ENCODE peak calls at places on chromosomes 2 and 18, in five cellular contexts. O is activated naive CD8-positive, alpha-beta T cell treated with anti-CD3 and anti-CD28 coated beads, Interleukin-2, amount 50 U/mL, for 24 hours; D is NCI-H1436; H is KBM-7; G is endodermal cell. T is an unnamed sample.
A peak's percentile ranks its signal among the peaks of the same experiment; 100 is the strongest.

GRCh38 chr2:98460573-98461560 is 16.2 kb downstream of the INPP4A start:
- DNase-seq in H (no peak), G (peak; percentile 41), D (no peak), O (peak; percentile 82), T (no peak)

GRCh38 chr2:31318360-31319336 is 84.7 kb downstream of the EHD3 start:
- DNase-seq in O (peak; percentile 57), D (no peak), G (no peak), H (peak; percentile 89), T (no peak)

GRCh38 chr2:196169521-196169920 is 1.9 kb downstream of the STK17B start:
- DNase-seq in D (no peak), O (no peak), G (no peak), H (peak; percentile 31), T (no peak)

GRCh38 chr2:185219981-185220380 is 518.6 kb upstream of the FSIP2 start:
- DNase-seq in G (no peak), O (no peak), H (no peak), D (no peak), T (no peak)

GRCh38 chr2:99982744-99983143 is 159.6 kb downstream of the AFF3 start:
- DNase-seq in H (no peak), O (no peak), D (no peak), G (no peak), T (no peak)

GRCh38 chr2:168970860-168971650 is 60.1 kb downstream of the ABCB11 start:
- DNase-seq in G (no peak), O (no peak), D (no peak), H (no peak), T (no peak)

GRCh38 chr18:79522451-79523220 is 126.9 kb downstream of the NFATC1 start:
- DNase-seq in O (peak; percentile 77), D (no peak), H (no peak), G (peak; percentile 45), T (no peak)

GRCh38 chr2:45943231-45944044 is 292.0 kb downstream of the PRKCE start:
- DNase-seq in G (peak; percentile 72), O (no peak), D (no peak), H (no peak), T (no peak)

GRCh38 chr2:226548706-226549105 is 250.9 kb downstream of the IRS1 start:
- DNase-seq in O (no peak), D (no peak), G (no peak), H (no peak), T (no peak)

GRCh38 chr2:111698743-111699554 is 185.0 kb downstream of the ANAPC1 start:
- DNase-seq in O (peak; percentile 63), D (no peak), H (peak; percentile 92), G (peak; percentile 75), T (peak; percentile 38)

GRCh38 chr2:38277245-38278119 is 99.6 kb downstream of the ATL2 start:
- DNase-seq in G (peak; percentile 86), H (no peak), O (no peak), D (no peak), T (no peak)

GRCh38 chr2:226256709-226257401 is 542.8 kb downstream of the IRS1 start:
- DNase-seq in O (no peak), D (no peak), H (no peak), G (no peak), T (no peak)

GRCh38 chr2:170002096-170002495 is 174.8 kb downstream of the UBR3 start:
- DNase-seq in G (no peak), O (no peak), H (no peak), D (no peak), T (no peak)

GRCh38 chr2:128494640-128495321 is 176.1 kb upstream of the HS6ST1 start:
- DNase-seq in O (no peak), G (peak; percentile 33), H (no peak), D (no peak), T (no peak)

GRCh38 chr18:21112140-21112473 is 494 bp upstream of the ROCK1 start:
- DNase-seq in H (no peak), D (peak; percentile 39), O (peak; percentile 52), G (no peak), T (no peak)

GRCh38 chr2:105840933-105841332 is 96.2 kb downstream of the NCK2 start:
- DNase-seq in D (no peak), G (no peak), H (no peak), O (no peak), T (no peak)

GRCh38 chr18:13361422-13361821 is 142.9 kb downstream of the LDLRAD4 start:
- DNase-seq in H (no peak), D (no peak), O (no peak), G (peak; percentile 30), T (no peak)

GRCh38 chr2:230849633-230850357 is 14.9 kb upstream of the ITM2C start:
- DNase-seq in G (peak; percentile 97), O (peak; percentile 81), H (no peak), D (no peak), T (no peak)

GRCh38 chr2:43020990-43021677 is 205.3 kb downstream of the ZFP36L2 start:
- DNase-seq in D (no peak), H (no peak), O (no peak), G (no peak), T (no peak)

GRCh38 chr2:53445376-53446072 is 322.1 kb upstream of the CHAC2 start:
- DNase-seq in D (no peak), H (no peak), O (no peak), G (no peak), T (no peak)

GRCh38 chr18:75341267-75341666 is 86.2 kb downstream of the SMIM21 start:
- DNase-seq in O (no peak), H (no peak), D (no peak), G (peak; percentile 68), T (no peak)

GRCh38 chr2:240392084-240392947 is 43.1 kb upstream of the GPC1 start:
- DNase-seq in O (no peak), H (peak; percentile 9), G (peak; percentile 38), D (no peak), T (no peak)

GRCh38 chr2:224556381-224556780 is 28.8 kb downstream of the CUL3 start:
- DNase-seq in D (no peak), O (no peak), G (no peak), H (no peak), T (no peak)

GRCh38 chr2:164706522-164706921 is 85.2 kb upstream of the GRB14 start:
- DNase-seq in D (no peak), O (no peak), G (no peak), H (no peak), T (no peak)

GRCh38 chr2:17830053-17831034 is 14.1 kb downstream of the MSGN1 start:
- DNase-seq in D (no peak), H (peak; percentile 85), G (peak; percentile 98), O (peak; percentile 70), T (peak; percentile 54)

GRCh38 chr2:137185378-137186078 is 420.2 kb downstream of the THSD7B start:
- DNase-seq in O (no peak), G (no peak), D (no peak), H (no peak), T (no peak)

GRCh38 chr2:10234409-10235094 is 68.2 kb upstream of the HPCAL1 start:
- DNase-seq in O (no peak), D (no peak), H (no peak), G (peak; percentile 37), T (no peak)

GRCh38 chr2:138016703-138017102 is 52.4 kb downstream of the HNMT start:
- DNase-seq in O (no peak), H (no peak), G (no peak), D (no peak), T (no peak)

GRCh38 chr2:96267159-96267971 is 1.3 kb downstream of the CIAO1 start:
- DNase-seq in H (peak; percentile 60), G (peak; percentile 86), D (peak; percentile 5), O (peak; percentile 61), T (no peak)

GRCh38 chr18:26549486-26550435 is 1.4 kb upstream of the KCTD1 start:
- DNase-seq in D (no peak), G (peak; percentile 84), O (peak; percentile 14), H (peak; percentile 48), T (no peak)

T was measured in NCI-H2107.